ENCODE peak calls at places on chromosomes 12 and 14, in ten cellular contexts. E, F, I, G, K, H, B, M, Z and O are unnamed samples.
A peak's percentile ranks its signal among the peaks of the same experiment; 100 is the strongest.

GRCh38 chr12:53184828-53185227 is 4.1 kb upstream of the CSAD start:
- DNase-seq in E (no peak), F (no peak), I (no peak), G (no peak), K (no peak), H (no peak), B (no peak), M (no peak), Z (no peak), O (no peak)

GRCh38 chr12:83323866-83324265 is 637.2 kb downstream of the TMTC2 start:
- DNase-seq in E (no peak), F (no peak), I (no peak), G (no peak), K (no peak), H (no peak), B (no peak), M (no peak), Z (no peak), O (no peak)

GRCh38 chr14:100850841-100851585 is 25.1 kb downstream of the MEG3 start:
- DNase-seq in E (peak; percentile 70), F (peak; percentile 89), I (peak; percentile 91), G (peak; percentile 19), K (peak; percentile 55), H (no peak), B (peak; percentile 70), M (peak; percentile 79), Z (peak; percentile 66), O (peak; percentile 87)

GRCh38 chr12:33265900-33266299 is 173.7 kb downstream of the SYT10 start:
- DNase-seq in E (peak; percentile 60), F (no peak), I (no peak), G (no peak), K (no peak), H (peak; percentile 5), B (no peak), M (no peak), Z (no peak), O (no peak)

GRCh38 chr12:92612611-92613010 is 90.2 kb upstream of the PLEKHG7 start:
- DNase-seq in E (no peak), F (no peak), I (no peak), G (no peak), K (no peak), H (no peak), B (no peak), M (no peak), Z (no peak), O (no peak)

GRCh38 chr14:79411403-79412174 is 799.7 kb downstream of the DIO2 start:
- DNase-seq in E (no peak), F (no peak), I (peak; percentile 62), G (no peak), K (no peak), H (peak; percentile 31), B (no peak), M (no peak), Z (no peak), O (no peak)

GRCh38 chr12:64685605-64686004 is 73.6 kb downstream of the GNS start:
- DNase-seq in E (no peak), F (no peak), I (no peak), G (no peak), K (no peak), H (no peak), B (no peak), M (no peak), Z (no peak), O (no peak)

GRCh38 chr12:56158926-56159461 is 835 bp downstream of the MYL6 start:
- DNase-seq in E (peak; percentile 82), F (peak; percentile 48), I (peak; percentile 67), G (peak; percentile 65), K (peak; percentile 90), H (peak; percentile 82), B (peak; percentile 88), M (peak; percentile 17), Z (no peak), O (peak; percentile 29)

GRCh38 chr14:104352493-104353220 is 214.3 kb downstream of the KIF26A start:
- DNase-seq in E (no peak), F (no peak), I (no peak), G (no peak), K (no peak), H (no peak), B (no peak), M (no peak), Z (no peak), O (no peak)

GRCh38 chr14:76939015-76939742 is 89.3 kb downstream of the IRF2BPL start:
- DNase-seq in E (no peak), F (no peak), I (no peak), G (no peak), K (no peak), H (no peak), B (no peak), M (no peak), Z (no peak), O (no peak)

GRCh38 chr12:82650627-82651337 is 35.9 kb upstream of the TMTC2 start:
- DNase-seq in E (peak; percentile 63), F (no peak), I (peak; percentile 98), G (peak; percentile 94), K (no peak), H (peak; percentile 15), B (peak; percentile 95), M (peak; percentile 9), Z (no peak), O (no peak)

GRCh38 chr12:102763016-102763415 is 154.0 kb downstream of the PAH start:
- DNase-seq in E (no peak), F (no peak), I (no peak), G (no peak), K (no peak), H (no peak), B (no peak), M (no peak), Z (no peak), O (no peak)

GRCh38 chr14:96136361-96136760 is 68.3 kb upstream of the BDKRB2 start:
- DNase-seq in E (no peak), F (no peak), I (peak; percentile 22), G (peak; percentile 44), K (no peak), H (peak; percentile 91), B (no peak), M (no peak), Z (no peak), O (no peak)

GRCh38 chr12:79927772-79928474 is 7.0 kb downstream of the PPP1R12A start:
- DNase-seq in E (peak; percentile 66), F (peak; percentile 13), I (no peak), G (peak; percentile 33), K (no peak), H (peak; percentile 30), B (peak; percentile 19), M (no peak), Z (peak; percentile 17), O (peak; percentile 39)

GRCh38 chr14:77212933-77213656 is 31.5 kb downstream of the TMEM63C start:
- DNase-seq in E (peak; percentile 38), F (peak; percentile 60), I (peak; percentile 95), G (peak; percentile 33), K (peak; percentile 69), H (peak; percentile 36), B (peak; percentile 42), M (peak; percentile 75), Z (no peak), O (peak; percentile 48)

GRCh38 chr14:39441805-39442204 is 9.6 kb upstream of the FBXO33 start:
- DNase-seq in E (no peak), F (no peak), I (no peak), G (no peak), K (no peak), H (no peak), B (no peak), M (no peak), Z (no peak), O (no peak)

GRCh38 chr12:20629414-20630156 is 65.5 kb upstream of the SLCO1C1 start:
- DNase-seq in E (no peak), F (no peak), I (peak; percentile 26), G (peak; percentile 77), K (no peak), H (peak; percentile 88), B (no peak), M (no peak), Z (no peak), O (no peak)

GRCh38 chr12:130922584-130922983 is 31.1 kb upstream of the ADGRD1 start:
- DNase-seq in E (no peak), F (no peak), I (no peak), G (no peak), K (no peak), H (no peak), B (no peak), M (no peak), Z (no peak), O (no peak)

GRCh38 chr12:29004936-29005304 is 144.2 kb upstream of the FAR2 start:
- DNase-seq in E (no peak), F (no peak), I (no peak), G (no peak), K (no peak), H (no peak), B (no peak), M (no peak), Z (no peak), O (no peak)

GRCh38 chr12:58310368-58310767 is 369.0 kb downstream of the ATP23 start:
- DNase-seq in E (no peak), F (no peak), I (peak; percentile 72), G (no peak), K (no peak), H (peak; percentile 79), B (no peak), M (no peak), Z (no peak), O (no peak)

GRCh38 chr12:132351751-132352495 is 22.5 kb upstream of the GALNT9 start:
- DNase-seq in E (no peak), F (no peak), I (no peak), G (no peak), K (no peak), H (no peak), B (no peak), M (no peak), Z (no peak), O (no peak)

GRCh38 chr14:104603623-104604401 is 760 bp downstream of the TMEM179 start:
- DNase-seq in E (no peak), F (no peak), I (no peak), G (no peak), K (no peak), H (no peak), B (no peak), M (peak; percentile 48), Z (no peak), O (no peak)

GRCh38 chr12:123223241-123223668 is 9.7 kb downstream of the MPHOSPH9 start:
- DNase-seq in E (no peak), F (peak; percentile 61), I (no peak), G (no peak), K (no peak), H (no peak), B (peak; percentile 47), M (no peak), Z (peak; percentile 35), O (peak; percentile 54)

GRCh38 chr12:112536367-112536730 is 117.6 kb downstream of the PTPN11 start:
- DNase-seq in E (no peak), F (no peak), I (no peak), G (no peak), K (no peak), H (no peak), B (no peak), M (no peak), Z (no peak), O (no peak)

GRCh38 chr14:54818201-54819133 is 84.2 kb downstream of the GCH1 start:
- DNase-seq in E (peak; percentile 7), F (no peak), I (peak; percentile 85), G (no peak), K (no peak), H (peak; percentile 94), B (peak; percentile 91), M (peak; percentile 86), Z (no peak), O (no peak)

GRCh38 chr14:81269100-81269978 is 48.6 kb upstream of the GTF2A1 start:
- DNase-seq in E (peak; percentile 69), F (no peak), I (peak; percentile 90), G (peak; percentile 66), K (peak; percentile 68), H (peak; percentile 62), B (peak; percentile 86), M (peak; percentile 80), Z (no peak), O (no peak)

GRCh38 chr14:93683241-93683640 is 105.0 kb downstream of the PRIMA1 start:
- DNase-seq in E (peak; percentile 52), F (no peak), I (no peak), G (peak; percentile 8), K (no peak), H (peak; percentile 13), B (peak; percentile 18), M (no peak), Z (no peak), O (no peak)

GRCh38 chr14:75232597-75232996 is 46.0 kb upstream of the FOS start:
- DNase-seq in E (peak; percentile 54), F (no peak), I (no peak), G (no peak), K (no peak), H (no peak), B (peak; percentile 51), M (no peak), Z (peak; percentile 37), O (no peak)